ENCODE peak calls at places on chromosomes 1 and 21, in four cellular contexts. C is H1, S is GM12878, E is HepG2. P is an unnamed sample.

GRCh38 chr1:176199707-176200106 is 7.4 kb downstream of the COP1 start:
- DNase-seq in C (no peak), S (no peak), E (no peak), P (no peak)

GRCh38 chr1:118905206-118905605 is 82.9 kb downstream of the TBX15 start:
- DNase-seq in C (no peak), S (no peak), E (no peak), P (no peak)

GRCh38 chr1:2158272-2158671 is 36.3 kb downstream of the FAAP20 start:
- DNase-seq in C (no peak), S (no peak), E (no peak), P (no peak)

GRCh38 chr21:39373634-39374033 is 24.7 kb upstream of the HMGN1 start:
- DNase-seq in C (no peak), S (no peak), E (peak; percentile 62), P (no peak)

GRCh38 chr1:163072658-163073057 is 3.5 kb downstream of the RGS4 start:
- DNase-seq in C (no peak), S (no peak), E (no peak), P (no peak)

GRCh38 chr1:170030212-170030611 is 44.3 kb downstream of the KIFAP3 start:
- DNase-seq in C (no peak), S (no peak), E (no peak), P (no peak)

GRCh38 chr1:97685355-97685754 is 235.5 kb downstream of the DPYD start:
- DNase-seq in C (no peak), S (no peak), E (no peak), P (no peak)

GRCh38 chr21:18298228-18298627 is 53.6 kb downstream of the CHODL start:
- DNase-seq in C (no peak), S (no peak), E (no peak), P (peak; percentile 15)

GRCh38 chr1:172120381-172120780 is 279.1 kb downstream of the DNM3 start:
- DNase-seq in C (no peak), S (peak; percentile 23), E (no peak), P (no peak)

GRCh38 chr1:92504751-92505692 is 18.3 kb upstream of the GFI1 start:
- DNase-seq in C (no peak), S (no peak), E (peak; percentile 97), P (no peak)
- H3K9ac ChIP-seq in C (no peak overlapping the region), S (no peak overlapping the region), E (peak overlapping the region; percentile 66), P (no peak overlapping the region)

DNA sequence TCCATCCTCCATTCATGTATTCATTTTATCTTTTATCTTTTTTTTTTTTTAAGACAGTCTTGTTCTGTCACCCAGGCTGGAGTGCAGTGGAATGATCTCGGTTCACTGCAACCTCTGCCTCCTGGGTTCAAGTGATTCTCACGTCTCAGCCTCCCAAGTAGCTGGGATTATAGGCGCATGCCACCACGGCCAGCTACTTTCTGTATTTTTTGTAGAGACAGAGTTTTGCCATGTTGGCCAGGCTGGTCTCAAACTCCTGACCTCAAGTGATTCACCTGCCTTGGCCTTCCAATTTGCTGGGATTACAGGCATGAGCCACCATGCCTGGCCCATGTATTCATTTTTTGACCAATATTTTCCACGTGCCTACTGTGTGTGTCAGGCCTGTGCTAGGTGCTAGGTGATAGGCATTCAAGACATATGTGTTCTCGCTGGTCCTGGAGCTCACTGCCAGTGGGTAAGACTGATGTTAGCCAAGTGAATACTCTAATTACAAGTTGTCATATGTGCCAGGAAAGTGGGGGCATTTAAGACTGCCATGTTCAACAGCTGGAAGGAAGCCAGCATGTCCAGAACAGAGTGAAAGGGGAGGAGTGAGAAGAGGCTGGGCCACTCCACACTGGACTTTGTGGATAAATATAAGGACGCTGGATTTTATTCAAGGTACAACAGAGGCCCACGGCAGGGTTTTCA is 5.3 kb upstream of the CELSR2 start:
- DNase-seq in C (no peak), S (no peak), E (no peak), P (no peak)
- TF ChIP-seq SUZ12 in C (no peak), S (no peak), E (no peak), P (no peak)

GRCh38 chr1:46543761-46544560 is 7.5 kb downstream of the KNCN start:
- DNase-seq in C (no peak), S (no peak), E (no peak), P (no peak)
- TF ChIP-seq YY1 in C (no peak), S (no peak), E (no peak), P (no peak)

DNA sequence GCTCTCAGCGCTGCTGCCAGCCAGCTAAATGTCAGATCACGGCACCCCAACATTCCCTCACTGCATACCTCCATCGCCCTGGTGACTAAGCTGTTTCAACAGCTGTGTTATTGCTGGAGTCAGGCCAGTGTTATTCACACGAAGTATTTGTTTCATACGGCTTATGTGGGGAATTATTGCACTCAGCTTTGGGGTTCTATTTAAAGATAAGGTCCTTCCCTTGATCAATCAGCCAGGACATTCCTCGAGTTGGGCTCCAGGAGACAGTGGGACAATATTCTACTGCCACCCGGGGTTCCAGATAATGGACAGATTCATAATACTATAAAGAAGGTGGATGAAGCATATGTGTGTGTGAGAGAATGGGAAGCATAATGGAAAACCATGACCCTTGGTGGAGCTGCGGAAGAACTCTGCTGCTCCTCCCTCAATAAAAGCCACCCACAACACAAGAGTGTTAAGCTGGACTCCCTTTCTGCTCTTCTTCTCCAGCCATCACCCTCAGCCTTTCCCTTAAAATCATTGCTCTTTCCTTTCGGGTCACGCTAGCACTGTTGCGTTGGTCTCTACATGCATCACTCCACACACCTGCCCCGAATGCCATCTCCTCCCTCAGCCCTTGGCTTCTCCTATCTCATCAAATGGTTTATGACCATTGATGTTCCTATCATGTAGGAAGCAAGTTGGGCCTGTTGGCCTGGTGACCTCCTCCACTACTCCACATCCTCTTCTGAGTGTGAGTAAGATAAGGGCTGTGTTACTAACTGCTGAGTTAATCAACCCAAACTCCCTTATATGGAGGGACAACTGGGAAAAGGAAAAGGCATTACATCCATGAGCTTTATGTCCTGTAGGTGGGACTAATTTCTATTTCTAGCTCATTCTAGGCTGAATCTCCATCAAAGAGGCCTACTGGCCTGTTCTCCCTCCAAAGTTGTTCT is 57.9 kb downstream of the WLS start:
- DNase-seq in C (no peak), S (no peak), E (no peak), P (no peak)
- H3K9ac ChIP-seq in C (no peak overlapping the region), S (no peak overlapping the region), E (no peak overlapping the region), P (no peak overlapping the region)